ENCODE peak calls at places on chromosomes 16 and 17, in six cellular contexts. W is NCI-H1930, K is IMR-90, V is neural progenitor cell, B is RCC 7860, G is aorta. P is an unnamed sample.

GRCh38 chr17:82281502-82282238 is 8.2 kb upstream of the CSNK1D start:
- DNase-seq in W (no peak), K (peak), V (no peak), B (peak), G (no peak), P (no peak)

GRCh38 chr16:28986492-28986891 is 1.6 kb downstream of the LAT start:
- DNase-seq in W (no peak), B (no peak), V (no peak), K (no peak), G (no peak), P (no peak)

GRCh38 chr17:72125226-72125651 is 4.4 kb downstream of the SOX9 start:
- DNase-seq in V (peak), G (no peak), W (no peak), K (peak), B (no peak), P (peak)

GRCh38 chr17:80631142-80632045 is 86.8 kb downstream of the RPTOR start:
- DNase-seq in G (no peak), B (no peak), W (no peak), K (no peak), V (no peak), P (no peak)

GRCh38 chr17:740240-741055 is 8.1 kb downstream of the TLCD3A start:
- DNase-seq in V (no peak), W (no peak), K (no peak), G (peak), B (no peak), P (no peak)

GRCh38 chr16:75494696-75495601 is at the start of gene CHST6:
- DNase-seq in B (no peak), K (no peak), W (peak), G (peak), V (peak), P (no peak)

GRCh38 chr16:74034862-74035261 is 261.8 kb upstream of the PSMD7 start:
- DNase-seq in W (peak), V (peak), G (no peak), B (no peak), K (peak), P (no peak)

GRCh38 chr17:11340798-11341197 is 99.8 kb downstream of the SHISA6 start:
- DNase-seq in B (no peak), V (no peak), K (no peak), W (no peak), G (no peak), P (no peak)